ENCODE peak calls at places on chromosome 3, in four cellular contexts. One of them, this sample, is unnamed.

GRCh38 chr3:126463521-126463920 is 12.2 kb downstream of the ZXDC start:
- DNase-seq in PC-3: no peak
- DNase-seq in hepatocyte: no peak
- DNase-seq in HCT116: no peak
- DNase-seq in this sample: no peak

GRCh38 chr3:180063783-180064182 is 27.0 kb upstream of the PEX5L start:
- DNase-seq in PC-3: peak; percentile 93
- DNase-seq in hepatocyte: no peak
- DNase-seq in HCT116: no peak
- DNase-seq in this sample: no peak

GRCh38 chr3:137978328-137978727 is 31.6 kb upstream of the CLDN18 start:
- DNase-seq in PC-3: no peak
- DNase-seq in hepatocyte: no peak
- DNase-seq in HCT116: no peak
- DNase-seq in this sample: no peak

GRCh38 chr3:165181556-165181955 is 14.6 kb downstream of the SLITRK3 start:
- DNase-seq in PC-3: peak; percentile 26
- DNase-seq in hepatocyte: peak; percentile 30
- DNase-seq in HCT116: no peak
- DNase-seq in this sample: no peak

GRCh38 chr3:5170975-5171374 is 16.5 kb upstream of the EDEM1 start:
- DNase-seq in PC-3: no peak
- DNase-seq in hepatocyte: no peak
- DNase-seq in HCT116: no peak
- DNase-seq in this sample: no peak

GRCh38 chr3:47661121-47661752 is 82.6 kb upstream of the CSPG5 start:
- DNase-seq in PC-3: peak; percentile 73
- DNase-seq in hepatocyte: peak; percentile 29
- DNase-seq in HCT116: no peak
- DNase-seq in this sample: peak; percentile 87

GRCh38 chr3:177982034-177982433 is 554.2 kb upstream of the KCNMB2 start:
- DNase-seq in PC-3: peak; percentile 64
- DNase-seq in hepatocyte: no peak
- DNase-seq in HCT116: no peak
- DNase-seq in this sample: peak; percentile 26

GRCh38 chr3:104133630-104134029 is 1233.1 kb upstream of the ALCAM start:
- DNase-seq in PC-3: no peak
- DNase-seq in hepatocyte: no peak
- DNase-seq in HCT116: no peak
- DNase-seq in this sample: no peak

GRCh38 chr3:54866221-54866620 is 61.6 kb downstream of the LRTM1 start:
- DNase-seq in PC-3: no peak
- DNase-seq in hepatocyte: no peak
- DNase-seq in HCT116: no peak
- DNase-seq in this sample: no peak

GRCh38 chr3:65385805-65386204 is 652.9 kb downstream of the MAGI1 start:
- DNase-seq in PC-3: no peak
- DNase-seq in hepatocyte: no peak
- DNase-seq in HCT116: no peak
- DNase-seq in this sample: no peak

GRCh38 chr3:113498221-113499005 is 16.5 kb downstream of the SPICE1 start:
- DNase-seq in PC-3: peak; percentile 73
- DNase-seq in hepatocyte: no peak
- DNase-seq in HCT116: no peak
- DNase-seq in this sample: peak; percentile 71

GRCh38 chr3:126474498-126475410 is 937 bp downstream of the ZXDC start:
- DNase-seq in PC-3: peak; percentile 7
- DNase-seq in hepatocyte: peak; percentile 71
- DNase-seq in HCT116: peak; percentile 16
- DNase-seq in this sample: peak; percentile 72

GRCh38 chr3:72977060-72977459 is 19.6 kb upstream of the PPP4R2 start:
- DNase-seq in PC-3: no peak
- DNase-seq in hepatocyte: no peak
- DNase-seq in HCT116: no peak
- DNase-seq in this sample: peak; percentile 39

GRCh38 chr3:176661432-176661964 is 535.8 kb downstream of the TBL1XR1 start:
- DNase-seq in PC-3: peak; percentile 6
- DNase-seq in hepatocyte: no peak
- DNase-seq in HCT116: no peak
- DNase-seq in this sample: no peak

GRCh38 chr3:171199473-171199829 is 172.9 kb upstream of the SLC2A2 start:
- DNase-seq in PC-3: no peak
- DNase-seq in hepatocyte: no peak
- DNase-seq in HCT116: no peak
- DNase-seq in this sample: no peak

GRCh38 chr3:377158-377561 is 180.6 kb downstream of the CHL1 start:
- DNase-seq in PC-3: peak; percentile 84
- DNase-seq in hepatocyte: peak; percentile 21
- DNase-seq in HCT116: no peak
- DNase-seq in this sample: peak; percentile 48

GRCh38 chr3:189685854-189686253 is 54.7 kb downstream of the TP63 start:
- DNase-seq in PC-3: peak; percentile 97
- DNase-seq in hepatocyte: peak; percentile 17
- DNase-seq in HCT116: peak; percentile 2
- DNase-seq in this sample: peak; percentile 85

GRCh38 chr3:61946925-61947324 is 385.6 kb downstream of the PTPRG start:
- DNase-seq in PC-3: no peak
- DNase-seq in hepatocyte: no peak
- DNase-seq in HCT116: no peak
- DNase-seq in this sample: no peak

GRCh38 chr3:71495708-71496472 is 87.6 kb downstream of the FOXP1 start:
- DNase-seq in PC-3: peak; percentile 78
- DNase-seq in hepatocyte: peak; percentile 65
- DNase-seq in HCT116: no peak
- DNase-seq in this sample: peak; percentile 96

GRCh38 chr3:27326211-27326948 is 42.8 kb downstream of the NEK10 start:
- DNase-seq in PC-3: peak; percentile 76
- DNase-seq in hepatocyte: peak; percentile 23
- DNase-seq in HCT116: no peak
- DNase-seq in this sample: peak; percentile 95

GRCh38 chr3:27880969-27881892 is 159.1 kb upstream of the EOMES start:
- DNase-seq in PC-3: no peak
- DNase-seq in hepatocyte: no peak
- DNase-seq in HCT116: no peak
- DNase-seq in this sample: no peak

GRCh38 chr3:71401695-71402231 is 181.8 kb downstream of the FOXP1 start:
- DNase-seq in PC-3: no peak
- DNase-seq in hepatocyte: no peak
- DNase-seq in HCT116: no peak
- DNase-seq in this sample: no peak

GRCh38 chr3:179421500-179421899 is 29.8 kb downstream of the GNB4 start:
- DNase-seq in PC-3: no peak
- DNase-seq in hepatocyte: peak; percentile 39
- DNase-seq in HCT116: no peak
- DNase-seq in this sample: peak; percentile 65

GRCh38 chr3:184791134-184791533 is 20.8 kb upstream of the VPS8 start:
- DNase-seq in PC-3: no peak
- DNase-seq in hepatocyte: no peak
- DNase-seq in HCT116: no peak
- DNase-seq in this sample: no peak

GRCh38 chr3:112007641-112008040 is 8.9 kb downstream of the TAGLN3 start:
- DNase-seq in PC-3: no peak
- DNase-seq in hepatocyte: no peak
- DNase-seq in HCT116: no peak
- DNase-seq in this sample: peak; percentile 50

GRCh38 chr3:72418856-72419255 is 429.4 kb downstream of the SHQ1 start:
- DNase-seq in PC-3: no peak
- DNase-seq in hepatocyte: no peak
- DNase-seq in HCT116: no peak
- DNase-seq in this sample: no peak

GRCh38 chr3:52087728-52088127 is 31.4 kb upstream of the DUSP7 start:
- DNase-seq in PC-3: no peak
- DNase-seq in hepatocyte: no peak
- DNase-seq in HCT116: no peak
- DNase-seq in this sample: no peak

GRCh38 chr3:122458992-122459391 is 43.1 kb upstream of the WDR5B start:
- DNase-seq in PC-3: peak; percentile 75
- DNase-seq in hepatocyte: peak; percentile 58
- DNase-seq in HCT116: peak; percentile 23
- DNase-seq in this sample: peak; percentile 75

GRCh38 chr3:171453175-171453868 is 6.9 kb downstream of the TNIK start:
- DNase-seq in PC-3: no peak
- DNase-seq in hepatocyte: peak; percentile 12
- DNase-seq in HCT116: no peak
- DNase-seq in this sample: no peak

GRCh38 chr3:46383946-46384330 is 13.2 kb downstream of the CCR5 start:
- DNase-seq in PC-3: peak; percentile 40
- DNase-seq in hepatocyte: no peak
- DNase-seq in HCT116: no peak
- DNase-seq in this sample: no peak

GRCh38 chr3:151265166-151265565 is 13.2 kb downstream of the P2RY14 start:
- DNase-seq in PC-3: no peak
- DNase-seq in hepatocyte: no peak
- DNase-seq in HCT116: no peak
- DNase-seq in this sample: no peak

GRCh38 chr3:14549256-14549931 is 9.3 kb upstream of the GRIP2 start:
- DNase-seq in PC-3: peak; percentile 45
- DNase-seq in hepatocyte: no peak
- DNase-seq in HCT116: peak; percentile 15
- DNase-seq in this sample: peak; percentile 59

GRCh38 chr3:42690191-42690590 is 4.9 kb downstream of the KLHL40 start:
- DNase-seq in PC-3: no peak
- DNase-seq in hepatocyte: no peak
- DNase-seq in HCT116: no peak
- DNase-seq in this sample: no peak

GRCh38 chr3:42691861-42692666 is 6.7 kb downstream of the KLHL40 start:
- DNase-seq in PC-3: no peak
- DNase-seq in hepatocyte: no peak
- DNase-seq in HCT116: no peak
- DNase-seq in this sample: no peak

GRCh38 chr3:42692667-42693529 is 7.6 kb downstream of the KLHL40 start:
- DNase-seq in PC-3: peak; percentile 7
- DNase-seq in hepatocyte: no peak
- DNase-seq in HCT116: no peak
- DNase-seq in this sample: no peak

GRCh38 chr3:42689421-42690014 is 4.2 kb downstream of the KLHL40 start:
- DNase-seq in PC-3: no peak
- DNase-seq in hepatocyte: no peak
- DNase-seq in HCT116: no peak
- DNase-seq in this sample: no peak

DNA sequence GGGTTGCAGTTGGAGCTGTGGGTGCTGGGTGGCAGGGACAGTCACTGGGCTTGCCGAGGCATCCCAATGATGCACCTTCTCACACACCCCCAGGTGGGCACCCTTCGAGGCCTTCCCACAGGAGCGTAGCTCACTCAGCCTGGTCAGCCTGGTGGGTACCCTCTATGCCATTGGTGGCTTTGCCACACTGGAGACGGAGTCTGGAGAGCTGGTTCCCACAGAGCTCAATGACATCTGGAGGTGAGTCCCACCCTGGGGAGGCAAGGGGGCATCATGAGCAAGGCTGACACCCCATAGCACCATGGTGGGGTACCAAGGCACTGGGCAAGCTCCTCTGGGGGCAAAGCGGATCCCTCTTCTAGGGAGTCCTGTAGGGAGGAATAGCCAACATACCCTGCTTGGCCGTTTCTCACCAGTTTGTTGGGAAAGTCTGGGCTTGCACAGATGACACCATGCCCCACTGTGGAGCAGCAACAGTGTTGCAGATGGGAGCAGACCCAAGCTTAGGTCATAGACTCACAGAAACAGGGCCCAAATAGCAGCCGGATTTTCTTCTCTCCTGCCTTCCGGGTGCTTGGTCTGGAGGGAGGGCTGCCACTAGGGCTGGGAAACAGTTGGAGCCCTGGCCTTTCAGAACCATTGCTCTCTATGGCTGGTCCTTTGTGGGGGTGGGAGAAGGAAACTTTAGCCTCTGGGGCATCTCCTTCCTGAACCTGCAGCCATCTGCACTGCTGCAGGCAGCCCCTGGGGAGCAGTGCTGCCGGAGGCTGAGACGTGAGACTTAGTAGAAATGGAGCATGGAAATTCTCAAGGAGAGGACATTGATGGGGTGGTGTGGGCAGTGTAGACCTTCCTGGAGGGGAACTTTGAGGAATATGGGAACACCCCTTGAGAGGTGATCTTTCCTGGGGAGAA is 5.7 kb downstream of the KLHL40 start:
- DNase-seq in PC-3: no peak
- DNase-seq in hepatocyte: no peak
- DNase-seq in HCT116: no peak
- DNase-seq in this sample: peak; percentile 37
- TF ChIP-seq EZH2phosphoT487 in PC-3: no peak
- TF ChIP-seq EZH2phosphoT487 in hepatocyte: no peak
- TF ChIP-seq EZH2phosphoT487 in HCT116: no peak
- TF ChIP-seq EZH2phosphoT487 in this sample: no peak

DNA sequence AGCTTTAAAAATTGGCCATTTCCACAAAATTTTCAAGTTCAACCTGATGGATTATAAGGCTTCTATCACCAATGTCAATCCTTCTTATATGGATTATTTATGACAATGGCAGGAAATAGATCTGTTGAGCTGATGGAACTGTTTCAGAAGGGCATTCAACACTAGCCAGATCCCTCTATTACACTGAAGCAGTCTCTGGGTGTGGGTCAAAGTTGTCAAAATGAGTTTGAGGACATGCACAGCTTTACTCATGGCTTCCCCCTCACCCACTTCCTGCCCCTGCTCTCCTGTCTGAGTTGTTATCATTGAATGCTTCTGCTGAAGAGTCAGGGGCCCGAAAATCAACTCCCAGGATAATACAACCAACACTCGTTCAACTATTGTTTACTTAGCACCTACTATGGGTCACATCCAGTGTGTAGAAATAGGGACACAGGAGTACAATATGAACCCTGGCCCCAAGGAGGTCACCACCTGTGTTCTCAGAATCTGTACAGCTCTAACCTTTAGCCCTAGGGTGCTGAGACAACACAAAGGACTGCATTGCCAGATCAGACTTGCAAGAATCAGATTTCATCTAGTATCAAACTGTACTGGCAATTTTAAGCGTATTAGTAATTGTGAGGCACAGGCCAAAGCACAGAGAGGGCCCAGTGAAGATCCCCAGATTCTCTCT is 41.7 kb upstream of the FAM3D start:
- DNase-seq in PC-3: no peak
- DNase-seq in hepatocyte: no peak
- DNase-seq in HCT116: no peak
- DNase-seq in this sample: no peak
- TF ChIP-seq EZH2phosphoT487 in PC-3: no peak
- TF ChIP-seq EZH2phosphoT487 in hepatocyte: no peak
- TF ChIP-seq EZH2phosphoT487 in HCT116: no peak
- TF ChIP-seq EZH2phosphoT487 in this sample: no peak

DNA sequence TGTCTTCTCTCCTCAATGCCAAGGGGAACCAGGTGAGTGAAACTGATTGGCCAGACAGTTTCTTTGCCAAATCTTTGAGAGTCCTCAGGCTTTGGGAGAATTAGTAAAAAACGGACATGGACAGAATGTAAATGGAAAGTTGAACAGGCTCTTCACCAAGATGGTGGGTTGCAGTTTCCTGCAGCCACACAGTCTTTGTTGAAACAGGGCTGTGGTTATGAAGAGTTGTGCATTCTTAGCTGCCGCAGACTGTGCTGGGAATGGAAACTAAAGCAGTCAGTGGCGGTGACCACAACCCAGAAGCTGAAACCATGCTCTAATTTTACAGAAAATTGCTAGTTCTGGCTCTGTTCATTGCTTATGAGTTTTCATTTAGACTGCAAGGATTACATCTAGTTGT is 42.1 kb upstream of the TASOR start:
- DNase-seq in PC-3: no peak
- DNase-seq in hepatocyte: no peak
- DNase-seq in HCT116: no peak
- DNase-seq in this sample: no peak
- TF ChIP-seq EZH2phosphoT487 in PC-3: no peak
- TF ChIP-seq EZH2phosphoT487 in hepatocyte: no peak
- TF ChIP-seq EZH2phosphoT487 in HCT116: no peak
- TF ChIP-seq EZH2phosphoT487 in this sample: no peak

GRCh38 chr3:76723366-76723765 is 316.5 kb upstream of the ROBO2 start:
- DNase-seq in PC-3: no peak
- DNase-seq in hepatocyte: no peak
- DNase-seq in HCT116: no peak
- DNase-seq in this sample: no peak
- TF ChIP-seq EZH2phosphoT487 in PC-3: no peak
- TF ChIP-seq EZH2phosphoT487 in hepatocyte: no peak
- TF ChIP-seq EZH2phosphoT487 in HCT116: no peak
- TF ChIP-seq EZH2phosphoT487 in this sample: no peak

This sample was measured in GM23248.